ENCODE peak calls at places on chromosomes 12 and 14, in five cellular contexts. One of them, this sample, is unnamed.

GRCh38 chr12:52795694-52796428 is at the start of gene KRT3:
- DNase-seq in NCI-H748 treated with DMSO at 0.1 percent for 48 hours: no peak
- DNase-seq in left ventricle myocardium superior: no peak
- DNase-seq in kidney tubule cell: no peak
- DNase-seq in cardiac muscle cell: no peak
- DNase-seq in this sample: no peak

GRCh38 chr14:76961631-76962302 is 66.7 kb downstream of the IRF2BPL start:
- DNase-seq in NCI-H748 treated with DMSO at 0.1 percent for 48 hours: no peak
- DNase-seq in left ventricle myocardium superior: peak
- DNase-seq in kidney tubule cell: peak
- DNase-seq in cardiac muscle cell: peak
- DNase-seq in this sample: peak

GRCh38 chr12:69405466-69405865 is 45.9 kb downstream of the YEATS4 start:
- DNase-seq in NCI-H748 treated with DMSO at 0.1 percent for 48 hours: no peak
- DNase-seq in left ventricle myocardium superior: no peak
- DNase-seq in kidney tubule cell: peak
- DNase-seq in cardiac muscle cell: peak
- DNase-seq in this sample: peak

GRCh38 chr12:56928262-56928661 is 5.9 kb downstream of the SDR9C7 start:
- DNase-seq in NCI-H748 treated with DMSO at 0.1 percent for 48 hours: no peak
- DNase-seq in left ventricle myocardium superior: no peak
- DNase-seq in kidney tubule cell: no peak
- DNase-seq in cardiac muscle cell: peak
- DNase-seq in this sample: peak

GRCh38 chr12:75542942-75543341 is 31.5 kb upstream of the KRR1 start:
- DNase-seq in NCI-H748 treated with DMSO at 0.1 percent for 48 hours: no peak
- DNase-seq in left ventricle myocardium superior: no peak
- DNase-seq in kidney tubule cell: no peak
- DNase-seq in cardiac muscle cell: peak
- DNase-seq in this sample: peak

GRCh38 chr12:12881495-12881894 is 9.9 kb upstream of the GPRC5A start:
- DNase-seq in NCI-H748 treated with DMSO at 0.1 percent for 48 hours: no peak
- DNase-seq in left ventricle myocardium superior: no peak
- DNase-seq in kidney tubule cell: peak
- DNase-seq in cardiac muscle cell: peak
- DNase-seq in this sample: peak

GRCh38 chr14:101365329-101366158 is 195.8 kb upstream of the DIO3 start:
- DNase-seq in NCI-H748 treated with DMSO at 0.1 percent for 48 hours: no peak
- DNase-seq in left ventricle myocardium superior: no peak
- DNase-seq in kidney tubule cell: peak
- DNase-seq in cardiac muscle cell: no peak
- DNase-seq in this sample: no peak

GRCh38 chr14:58100735-58101368 is 51.2 kb downstream of the ARMH4 start:
- DNase-seq in NCI-H748 treated with DMSO at 0.1 percent for 48 hours: no peak
- DNase-seq in left ventricle myocardium superior: no peak
- DNase-seq in kidney tubule cell: peak
- DNase-seq in cardiac muscle cell: peak
- DNase-seq in this sample: peak

GRCh38 chr14:49044981-49045380 is 541.2 kb downstream of the RPS29 start:
- DNase-seq in NCI-H748 treated with DMSO at 0.1 percent for 48 hours: no peak
- DNase-seq in left ventricle myocardium superior: no peak
- DNase-seq in kidney tubule cell: no peak
- DNase-seq in cardiac muscle cell: no peak
- DNase-seq in this sample: no peak

GRCh38 chr14:29926701-29927595 is 699 bp downstream of the PRKD1 start:
- DNase-seq in NCI-H748 treated with DMSO at 0.1 percent for 48 hours: peak
- DNase-seq in left ventricle myocardium superior: peak
- DNase-seq in kidney tubule cell: peak
- DNase-seq in cardiac muscle cell: peak
- DNase-seq in this sample: peak

This sample was measured in RPMI7951.